ENCODE peak calls at places on chromosomes 6 and 20, in seven cellular contexts. L is transverse colon; I is left ventricle myocardium inferior; P is IMR-90; Z is keratinocyte; V is CD8-positive, alpha-beta T cell; T is Peyer's patch. E is an unnamed sample. For H3K4me1, the result is how much of the 10 kb centered on the place peaks cover.

GRCh38 chr20:32203556-32204484 is 3.7 kb downstream of the PLAGL2 start:
- DNase-seq in L (peak), I (no peak), P (no peak), Z (no peak), V (no peak), T (no peak), E (no peak)

GRCh38 chr6:137808191-137808590 is 58.9 kb upstream of the TNFAIP3 start:
- DNase-seq in L (no peak), I (no peak), P (peak), Z (peak), V (no peak), T (no peak), E (no peak)

GRCh38 chr6:40210628-40211056 is 276.4 kb upstream of the MOCS1 start:
- DNase-seq in L (no peak), I (no peak), P (no peak), Z (no peak), V (no peak), T (no peak), E (no peak)

GRCh38 chr6:155130161-155130853 is 133.5 kb upstream of the CLDN20 start:
- DNase-seq in L (no peak), I (no peak), P (no peak), Z (no peak), V (no peak), T (no peak), E (no peak)

GRCh38 chr6:154245542-154245941 is 111.1 kb downstream of the IPCEF1 start:
- DNase-seq in L (no peak), I (no peak), P (no peak), Z (no peak), V (no peak), T (no peak), E (no peak)

GRCh38 chr6:105753184-105754097 is 332.7 kb upstream of the PRDM1 start:
- DNase-seq in L (peak), I (no peak), P (peak), Z (no peak), V (no peak), T (no peak), E (no peak)

GRCh38 chr6:81609736-81610135 is 142.7 kb downstream of the TENT5A start:
- DNase-seq in L (no peak), I (no peak), P (no peak), Z (no peak), V (no peak), T (no peak), E (no peak)

GRCh38 chr20:8862092-8862491 is 206.8 kb upstream of the PLCB4 start:
- DNase-seq in L (no peak), I (no peak), P (no peak), Z (no peak), V (no peak), T (no peak), E (no peak)

GRCh38 chr6:169224185-169224695 is 29.4 kb downstream of the THBS2 start:
- DNase-seq in L (no peak), I (no peak), P (peak), Z (peak), V (no peak), T (no peak), E (peak)

GRCh38 chr6:81655696-81656095 is 96.8 kb downstream of the TENT5A start:
- DNase-seq in L (no peak), I (no peak), P (peak), Z (no peak), V (no peak), T (no peak), E (no peak)

GRCh38 chr6:69953491-69953890 is 87.1 kb downstream of the COL19A1 start:
- DNase-seq in L (no peak), I (no peak), P (no peak), Z (no peak), V (no peak), T (no peak), E (no peak)

GRCh38 chr6:108168980-108169800 is 3.4 kb downstream of the NR2E1 start:
- DNase-seq in L (no peak), I (no peak), P (no peak), Z (no peak), V (no peak), T (no peak), E (no peak)
- H3K4me1 ChIP-seq in L (under half), I (half or more), P (under half), Z (under half), V (under half), T (under half), E (half or more)

GRCh38 chr6:30041221-30041620 is 19.8 kb upstream of the POLR1H start:
- DNase-seq in L (no peak), I (no peak), P (no peak), Z (no peak), V (no peak), T (no peak), E (no peak)

GRCh38 chr6:30041821-30042220 is 19.2 kb upstream of the POLR1H start:
- DNase-seq in L (no peak), I (no peak), P (no peak), Z (no peak), V (no peak), T (no peak), E (no peak)

GRCh38 chr6:30042914-30043313 is 18.2 kb upstream of the POLR1H start:
- DNase-seq in L (no peak), I (no peak), P (no peak), Z (no peak), V (no peak), T (no peak), E (no peak)

GRCh38 chr6:30043744-30044143 is 17.3 kb upstream of the POLR1H start:
- DNase-seq in L (no peak), I (no peak), P (no peak), Z (no peak), V (no peak), T (no peak), E (no peak)

GRCh38 chr6:30042476-30042875 is 18.6 kb upstream of the POLR1H start:
- DNase-seq in L (no peak), I (no peak), P (no peak), Z (no peak), V (no peak), T (no peak), E (no peak)
- H3K4me1 ChIP-seq in L (under half), I (under half), P (under half), Z (under half), V (under half), T (under half), E (under half)

GRCh38 chr20:25057234-25058050 is 497 bp downstream of the ACSS1 start:
- DNase-seq in L (peak), I (peak), P (peak), Z (no peak), V (peak), T (peak), E (peak)
- H3K4me1 ChIP-seq in L (under half), I (half or more), P (under half), Z (under half), V (half or more), T (under half), E (under half)

GRCh38 chr6:127515794-127516675 is 3.1 kb downstream of the MTCL3 start:
- DNase-seq in L (peak), I (peak), P (peak), Z (no peak), V (peak), T (peak), E (peak)

GRCh38 chr6:127513425-127513824 is 5.7 kb downstream of the MTCL3 start:
- DNase-seq in L (no peak), I (no peak), P (no peak), Z (no peak), V (no peak), T (no peak), E (no peak)

GRCh38 chr6:127515234-127515793 is 3.8 kb downstream of the MTCL3 start:
- DNase-seq in L (no peak), I (no peak), P (no peak), Z (no peak), V (peak), T (peak), E (no peak)

GRCh38 chr6:127516676-127517273 is 2.4 kb downstream of the MTCL3 start:
- DNase-seq in L (peak), I (no peak), P (peak), Z (no peak), V (no peak), T (peak), E (no peak)

DNA sequence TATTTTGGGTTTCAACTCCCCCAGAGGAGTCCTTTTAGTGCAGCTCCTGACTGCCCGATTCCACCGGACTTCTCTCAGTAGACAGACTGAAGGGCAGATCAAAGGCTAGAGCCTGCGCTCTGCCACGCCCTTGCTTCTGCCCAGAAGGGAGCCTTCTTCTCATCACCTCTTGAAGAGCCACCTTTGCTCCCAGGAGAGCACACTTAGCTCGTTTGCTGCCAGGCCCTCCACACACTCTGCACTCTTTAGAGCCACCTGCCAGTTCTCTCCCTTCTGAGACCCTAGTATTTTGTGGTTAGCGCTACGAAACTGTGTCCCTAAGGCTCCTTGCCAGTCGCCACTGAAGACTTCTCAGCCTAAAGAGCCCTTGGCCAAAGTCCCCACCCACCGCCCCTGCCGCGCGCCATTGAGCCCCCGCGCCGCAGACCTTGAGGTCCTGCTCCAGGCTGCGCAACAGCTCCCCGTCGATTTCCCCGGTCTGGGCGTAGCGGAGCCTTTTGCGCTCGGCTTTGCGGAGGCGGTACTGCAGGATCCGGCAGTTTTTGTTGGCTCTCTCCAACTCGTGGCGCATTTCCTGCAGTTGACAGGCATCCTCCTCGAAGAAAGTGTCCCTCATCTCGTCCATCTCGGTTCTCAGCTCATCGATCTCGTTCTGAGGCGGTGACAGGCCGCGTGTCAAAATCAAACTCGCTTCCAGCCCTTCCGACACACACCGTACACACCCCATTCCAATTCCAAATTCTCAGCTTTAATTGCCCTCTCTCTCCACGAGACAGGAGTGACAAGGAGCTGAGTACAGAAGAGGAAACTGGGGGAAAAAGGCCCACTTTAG is 4.5 kb downstream of the MTCL3 start:
- DNase-seq in L (peak), I (peak), P (peak), Z (no peak), V (no peak), T (no peak), E (no peak)
- H3K4me1 ChIP-seq in L (under half), I (under half), P (under half), Z (under half), V (under half), T (under half), E (under half)